ENCODE peak calls at places on chromosomes 13 and 19, in seven cellular contexts. One of them, this sample, is unnamed.

GRCh38 chr13:46665630-46666482 is 112.9 kb downstream of the LRCH1 start:
- DNase-seq in cardiac fibroblast: no peak
- DNase-seq in psoas muscle: no peak
- DNase-seq in bronchial epithelial cell: peak
- DNase-seq in IMR-90: no peak
- DNase-seq in HL-60: no peak
- DNase-seq in heart left ventricle: no peak
- DNase-seq in this sample: no peak

GRCh38 chr19:4738734-4739133 is 15.1 kb upstream of the DPP9 start:
- DNase-seq in cardiac fibroblast: no peak
- DNase-seq in psoas muscle: peak
- DNase-seq in bronchial epithelial cell: no peak
- DNase-seq in IMR-90: no peak
- DNase-seq in HL-60: no peak
- DNase-seq in heart left ventricle: no peak
- DNase-seq in this sample: no peak

GRCh38 chr13:107865643-107866006 is 349.7 kb downstream of the LIG4 start:
- DNase-seq in cardiac fibroblast: no peak
- DNase-seq in psoas muscle: no peak
- DNase-seq in bronchial epithelial cell: no peak
- DNase-seq in IMR-90: peak
- DNase-seq in HL-60: no peak
- DNase-seq in heart left ventricle: no peak
- DNase-seq in this sample: no peak

GRCh38 chr13:30113531-30113930 is 193.8 kb downstream of the KATNAL1 start:
- DNase-seq in cardiac fibroblast: no peak
- DNase-seq in psoas muscle: no peak
- DNase-seq in bronchial epithelial cell: no peak
- DNase-seq in IMR-90: no peak
- DNase-seq in HL-60: no peak
- DNase-seq in heart left ventricle: no peak
- DNase-seq in this sample: no peak

GRCh38 chr13:77026255-77026782 is 640 bp downstream of the FBXL3 start:
- DNase-seq in cardiac fibroblast: peak
- DNase-seq in psoas muscle: peak
- DNase-seq in bronchial epithelial cell: peak
- DNase-seq in IMR-90: peak
- DNase-seq in HL-60: peak
- DNase-seq in heart left ventricle: peak
- DNase-seq in this sample: peak

GRCh38 chr19:4352701-4353121 is 9.3 kb downstream of the MPND start:
- DNase-seq in cardiac fibroblast: peak
- DNase-seq in psoas muscle: no peak
- DNase-seq in bronchial epithelial cell: peak
- DNase-seq in IMR-90: peak
- DNase-seq in HL-60: peak
- DNase-seq in heart left ventricle: no peak
- DNase-seq in this sample: peak

GRCh38 chr13:50840327-50840726 is 3.2 kb downstream of the DLEU7 start:
- DNase-seq in cardiac fibroblast: no peak
- DNase-seq in psoas muscle: no peak
- DNase-seq in bronchial epithelial cell: no peak
- DNase-seq in IMR-90: no peak
- DNase-seq in HL-60: no peak
- DNase-seq in heart left ventricle: no peak
- DNase-seq in this sample: no peak

GRCh38 chr19:37941820-37942515 is 35.0 kb downstream of the SIPA1L3 start:
- DNase-seq in cardiac fibroblast: no peak
- DNase-seq in psoas muscle: no peak
- DNase-seq in bronchial epithelial cell: no peak
- DNase-seq in IMR-90: no peak
- DNase-seq in HL-60: no peak
- DNase-seq in heart left ventricle: no peak
- DNase-seq in this sample: no peak

GRCh38 chr13:79935121-79935520 is 405.8 kb downstream of the SPRY2 start:
- DNase-seq in cardiac fibroblast: no peak
- DNase-seq in psoas muscle: no peak
- DNase-seq in bronchial epithelial cell: no peak
- DNase-seq in IMR-90: peak
- DNase-seq in HL-60: no peak
- DNase-seq in heart left ventricle: no peak
- DNase-seq in this sample: no peak

GRCh38 chr19:38145627-38146026 is 78.4 kb downstream of the DPF1 start:
- DNase-seq in cardiac fibroblast: peak
- DNase-seq in psoas muscle: no peak
- DNase-seq in bronchial epithelial cell: no peak
- DNase-seq in IMR-90: no peak
- DNase-seq in HL-60: no peak
- DNase-seq in heart left ventricle: no peak
- DNase-seq in this sample: no peak

GRCh38 chr19:11560404-11560988 is 1.5 kb upstream of the ELOF1 start:
- DNase-seq in cardiac fibroblast: peak
- DNase-seq in psoas muscle: no peak
- DNase-seq in bronchial epithelial cell: peak
- DNase-seq in IMR-90: peak
- DNase-seq in HL-60: peak
- DNase-seq in heart left ventricle: no peak
- DNase-seq in this sample: no peak

GRCh38 chr13:70747305-70747704 is 639.1 kb upstream of the KLHL1 start:
- DNase-seq in cardiac fibroblast: no peak
- DNase-seq in psoas muscle: no peak
- DNase-seq in bronchial epithelial cell: no peak
- DNase-seq in IMR-90: no peak
- DNase-seq in HL-60: no peak
- DNase-seq in heart left ventricle: no peak
- DNase-seq in this sample: no peak

GRCh38 chr19:37333457-37333856 is 37.4 kb upstream of the ZNF527 start:
- DNase-seq in cardiac fibroblast: peak
- DNase-seq in psoas muscle: no peak
- DNase-seq in bronchial epithelial cell: peak
- DNase-seq in IMR-90: no peak
- DNase-seq in HL-60: no peak
- DNase-seq in heart left ventricle: no peak
- DNase-seq in this sample: no peak

DNA sequence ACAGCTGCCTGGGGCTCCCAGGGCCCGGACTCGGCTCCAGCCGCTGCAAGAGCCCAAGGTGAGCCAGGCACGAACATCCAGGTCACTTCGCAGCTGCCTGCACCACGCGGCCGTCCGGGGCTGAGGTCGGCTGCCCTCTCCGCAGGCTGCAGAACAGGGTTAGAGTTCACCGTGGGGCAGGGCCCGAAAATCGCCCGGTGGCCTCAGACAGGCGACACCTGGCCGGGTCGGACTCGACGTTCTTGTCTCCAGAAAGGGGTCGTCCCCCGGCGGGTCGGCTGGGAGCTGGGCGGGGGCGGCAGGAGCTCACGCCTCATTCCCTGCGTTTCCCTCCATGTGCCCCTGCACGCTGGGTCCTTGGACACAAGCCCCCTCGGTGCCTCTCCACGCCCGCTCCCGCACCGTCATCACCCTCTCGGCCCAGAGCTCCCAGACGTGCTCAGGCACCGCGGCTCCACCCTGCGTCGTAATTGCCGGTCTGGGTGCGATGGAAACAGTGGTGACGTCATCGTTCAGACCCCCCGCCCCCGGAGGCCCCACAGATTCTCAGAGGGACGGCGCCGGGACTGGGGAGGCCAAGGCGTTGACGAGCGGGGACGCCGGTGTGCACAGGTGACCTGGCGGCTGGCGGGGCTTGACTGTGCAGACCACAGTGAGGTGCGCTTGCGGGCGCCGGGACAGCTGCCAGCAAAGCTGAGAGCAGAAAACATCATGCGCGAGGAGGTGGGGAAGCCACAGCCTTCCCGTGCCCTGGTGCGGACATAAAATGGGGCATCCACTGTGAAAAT is 4.0 kb upstream of the GRIN3B start:
- DNase-seq in cardiac fibroblast: peak
- DNase-seq in psoas muscle: no peak
- DNase-seq in bronchial epithelial cell: peak
- DNase-seq in IMR-90: peak
- DNase-seq in HL-60: peak
- DNase-seq in heart left ventricle: no peak
- DNase-seq in this sample: no peak
- H3K4me3 ChIP-seq in cardiac fibroblast: peak
- H3K4me3 ChIP-seq in psoas muscle: no peak
- H3K4me3 ChIP-seq in bronchial epithelial cell: peak
- H3K4me3 ChIP-seq in IMR-90: peak
- H3K4me3 ChIP-seq in HL-60: no peak
- H3K4me3 ChIP-seq in heart left ventricle: no peak
- H3K4me3 ChIP-seq in this sample: peak

GRCh38 chr19:39512964-39513363 is 2.0 kb upstream of the SELENOV start:
- DNase-seq in cardiac fibroblast: no peak
- DNase-seq in psoas muscle: no peak
- DNase-seq in bronchial epithelial cell: no peak
- DNase-seq in IMR-90: no peak
- DNase-seq in HL-60: no peak
- DNase-seq in heart left ventricle: no peak
- DNase-seq in this sample: no peak

GRCh38 chr19:39516270-39516669 is 1.3 kb downstream of the SELENOV start:
- DNase-seq in cardiac fibroblast: no peak
- DNase-seq in psoas muscle: no peak
- DNase-seq in bronchial epithelial cell: no peak
- DNase-seq in IMR-90: no peak
- DNase-seq in HL-60: no peak
- DNase-seq in heart left ventricle: no peak
- DNase-seq in this sample: no peak

GRCh38 chr19:39517432-39517831 is 2.5 kb downstream of the SELENOV start:
- DNase-seq in cardiac fibroblast: no peak
- DNase-seq in psoas muscle: no peak
- DNase-seq in bronchial epithelial cell: no peak
- DNase-seq in IMR-90: no peak
- DNase-seq in HL-60: no peak
- DNase-seq in heart left ventricle: no peak
- DNase-seq in this sample: no peak

GRCh38 chr19:39515551-39516191 is 732 bp downstream of the SELENOV start:
- DNase-seq in cardiac fibroblast: no peak
- DNase-seq in psoas muscle: no peak
- DNase-seq in bronchial epithelial cell: no peak
- DNase-seq in IMR-90: no peak
- DNase-seq in HL-60: no peak
- DNase-seq in heart left ventricle: no peak
- DNase-seq in this sample: no peak

GRCh38 chr19:39514840-39515550 is at the start of gene SELENOV:
- DNase-seq in cardiac fibroblast: no peak
- DNase-seq in psoas muscle: no peak
- DNase-seq in bronchial epithelial cell: no peak
- DNase-seq in IMR-90: no peak
- DNase-seq in HL-60: no peak
- DNase-seq in heart left ventricle: no peak
- DNase-seq in this sample: no peak
- TF ChIP-seq CTCF in cardiac fibroblast: no peak
- TF ChIP-seq CTCF in psoas muscle: no peak
- TF ChIP-seq CTCF in bronchial epithelial cell: no peak
- TF ChIP-seq CTCF in IMR-90: no peak
- TF ChIP-seq CTCF in HL-60: no peak
- TF ChIP-seq CTCF in heart left ventricle: no peak
- TF ChIP-seq CTCF in this sample: no peak

GRCh38 chr19:7722231-7722651 is 9.7 kb downstream of the CLEC4G start:
- DNase-seq in cardiac fibroblast: no peak
- DNase-seq in psoas muscle: no peak
- DNase-seq in bronchial epithelial cell: no peak
- DNase-seq in IMR-90: no peak
- DNase-seq in HL-60: no peak
- DNase-seq in heart left ventricle: no peak
- DNase-seq in this sample: no peak
- H3K4me3 ChIP-seq in cardiac fibroblast: no peak
- H3K4me3 ChIP-seq in psoas muscle: no peak
- H3K4me3 ChIP-seq in bronchial epithelial cell: no peak
- H3K4me3 ChIP-seq in IMR-90: no peak
- H3K4me3 ChIP-seq in HL-60: no peak
- H3K4me3 ChIP-seq in heart left ventricle: no peak
- H3K4me3 ChIP-seq in this sample: no peak

GRCh38 chr19:10395003-10395402 is 8.3 kb downstream of the CDC37 start:
- DNase-seq in cardiac fibroblast: no peak
- DNase-seq in psoas muscle: no peak
- DNase-seq in bronchial epithelial cell: no peak
- DNase-seq in IMR-90: no peak
- DNase-seq in HL-60: no peak
- DNase-seq in heart left ventricle: no peak
- DNase-seq in this sample: no peak
- TF ChIP-seq CTCF in cardiac fibroblast: no peak
- TF ChIP-seq CTCF in psoas muscle: no peak
- TF ChIP-seq CTCF in bronchial epithelial cell: no peak
- TF ChIP-seq CTCF in IMR-90: no peak
- TF ChIP-seq CTCF in HL-60: no peak
- TF ChIP-seq CTCF in heart left ventricle: no peak
- TF ChIP-seq CTCF in this sample: no peak